ENCODE peak calls at places on chromosomes 5 and 9, in five cellular contexts. G is mesenchymal stem cell, R is hepatocyte, H is SK-N-SH, B is Peyer's patch. K is an unnamed sample.

GRCh38 chr9:89655047-89655989 is 50.5 kb downstream of the GADD45G start:
- DNase-seq in H (no peak), B (no peak), R (no peak), G (no peak), K (no peak)

GRCh38 chr9:5639816-5640215 is 10.9 kb downstream of the RIC1 start:
- DNase-seq in R (no peak), B (no peak), H (no peak), G (no peak), K (no peak)

GRCh38 chr9:99907208-99907532 is 716 bp downstream of the STX17 start:
- DNase-seq in G (no peak), R (no peak), B (no peak), H (no peak), K (no peak)

GRCh38 chr5:76954383-76954763 is 1.5 kb downstream of the CRHBP start:
- DNase-seq in H (peak; percentile 25), B (no peak), R (no peak), G (no peak), K (no peak)

GRCh38 chr9:126482361-126483044 is 131.2 kb upstream of the LMX1B start:
- DNase-seq in R (peak; percentile 66), B (no peak), H (no peak), G (peak; percentile 67), K (no peak)

GRCh38 chr5:181086410-181087229 is 44.3 kb downstream of the OR2V1 start:
- DNase-seq in R (no peak), B (no peak), H (no peak), G (no peak), K (no peak)

GRCh38 chr5:92800360-92800759 is 780.7 kb downstream of the NR2F1-AS1 start:
- DNase-seq in B (no peak), G (peak; percentile 48), H (peak; percentile 1), R (no peak), K (no peak)

GRCh38 chr5:68379275-68380026 is 163.9 kb downstream of the PIK3R1 start:
- DNase-seq in H (no peak), R (peak; percentile 11), B (no peak), G (no peak), K (peak; percentile 47)

GRCh38 chr9:112119225-112120045 is 55.7 kb downstream of the SUSD1 start:
- DNase-seq in G (peak; percentile 34), R (peak; percentile 86), B (peak; percentile 67), H (no peak), K (peak; percentile 9)

GRCh38 chr5:129216001-129216400 is 121.5 kb downstream of the ISOC1 start:
- DNase-seq in G (no peak), R (no peak), B (no peak), H (no peak), K (no peak)

GRCh38 chr9:125276771-125277170 is 15.1 kb downstream of the GAPVD1 start:
- DNase-seq in H (no peak), G (no peak), R (no peak), B (no peak), K (no peak)

GRCh38 chr5:98769006-98769255 is 4.5 kb upstream of the RGMB start:
- DNase-seq in G (no peak), B (no peak), H (peak; percentile 83), R (peak; percentile 80), K (no peak)

GRCh38 chr5:176491056-176491646 is 43.0 kb downstream of the FAF2 start:
- DNase-seq in R (no peak), H (no peak), G (no peak), B (no peak), K (no peak)

GRCh38 chr5:139394123-139394653 is 716 bp downstream of the PROB1 start:
- DNase-seq in R (peak; percentile 77), B (peak; percentile 80), H (peak; percentile 83), G (peak; percentile 64), K (no peak)

GRCh38 chr9:114228034-114228808 is 72.9 kb downstream of the COL27A1 start:
- DNase-seq in G (no peak), B (no peak), R (no peak), H (no peak), K (no peak)

GRCh38 chr9:135884328-135885035 is 22.9 kb downstream of the CAMSAP1 start:
- DNase-seq in R (peak; percentile 46), H (no peak), B (no peak), G (peak; percentile 85), K (no peak)

GRCh38 chr5:1510631-1511030 is 13.1 kb downstream of the LPCAT1 start:
- DNase-seq in R (no peak), H (no peak), B (peak; percentile 39), G (no peak), K (no peak)

GRCh38 chr5:104179057-104179456 is 616.5 kb upstream of the NUDT12 start:
- DNase-seq in R (peak; percentile 16), G (peak; percentile 53), B (peak; percentile 63), H (peak; percentile 3), K (no peak)

GRCh38 chr9:115032300-115032699 is 85.7 kb downstream of the TNC start:
- DNase-seq in R (no peak), H (no peak), G (no peak), B (no peak), K (no peak)

GRCh38 chr5:31962321-31962720 is 211.8 kb downstream of the GOLPH3 start:
- DNase-seq in B (no peak), H (peak; percentile 18), G (no peak), R (no peak), K (no peak)

GRCh38 chr9:70292253-70292652 is 33.5 kb downstream of the SMC5 start:
- DNase-seq in G (no peak), R (no peak), H (no peak), B (no peak), K (no peak)

DNA sequence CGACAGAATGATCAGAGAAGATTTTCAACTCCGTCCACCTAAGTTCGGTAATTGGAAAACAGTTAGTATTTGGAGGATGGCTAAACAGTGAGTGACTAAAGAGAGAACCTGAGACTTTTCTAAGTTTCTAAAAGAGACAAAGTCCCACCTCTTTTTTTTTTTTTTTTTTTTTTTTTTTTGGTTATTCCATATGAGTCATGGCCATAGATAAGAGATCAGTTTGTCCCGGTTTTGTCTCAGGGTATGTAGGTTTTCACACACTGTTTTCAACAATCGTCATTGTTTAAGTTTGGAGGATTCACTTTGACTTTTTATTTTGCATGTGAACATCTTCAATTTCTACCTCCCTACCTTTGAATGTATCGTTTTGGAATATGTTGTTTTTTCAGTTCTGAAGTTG is 85.8 kb downstream of the NTRK2 start:
- DNase-seq in G (no peak), H (no peak), R (no peak), B (no peak), K (no peak)
- H3K27ac ChIP-seq in G (no peak overlapping the region), H (no peak overlapping the region), R (no peak overlapping the region), B (no peak overlapping the region), K (no peak overlapping the region)

GRCh38 chr5:172832383-172833315 is 1.4 kb upstream of the ERGIC1 start:
- DNase-seq in B (no peak), R (no peak), G (no peak), H (no peak), K (no peak)

GRCh38 chr5:172828911-172829431 is 5.1 kb upstream of the ERGIC1 start:
- DNase-seq in H (no peak), G (no peak), B (no peak), R (no peak), K (no peak)

GRCh38 chr5:172833372-172833690 is 720 bp upstream of the ERGIC1 start:
- DNase-seq in B (no peak), G (no peak), R (no peak), H (no peak), K (no peak)

GRCh38 chr5:172830275-172830799 is 3.7 kb upstream of the ERGIC1 start:
- DNase-seq in H (no peak), G (no peak), R (no peak), B (no peak), K (no peak)

GRCh38 chr5:172830876-172831662 is 3.0 kb upstream of the ERGIC1 start:
- DNase-seq in B (no peak), G (peak; percentile 74), H (no peak), R (no peak), K (no peak)
- H3K27ac ChIP-seq in B (no peak overlapping the region), G (no peak overlapping the region), H (no peak overlapping the region), R (peak overlapping the region; percentile 20), K (no peak overlapping the region)

GRCh38 chr9:130204981-130205380 is 32.8 kb downstream of the NCS1 start:
- DNase-seq in H (no peak), B (no peak), G (no peak), R (no peak), K (no peak)

GRCh38 chr9:130206579-130206978 is 34.4 kb downstream of the NCS1 start:
- DNase-seq in G (no peak), H (no peak), R (no peak), B (no peak), K (no peak)

GRCh38 chr9:130205912-130206311 is 33.7 kb downstream of the NCS1 start:
- DNase-seq in H (no peak), B (no peak), G (no peak), R (no peak), K (no peak)

GRCh38 chr9:130201974-130202373 is 29.8 kb downstream of the NCS1 start:
- DNase-seq in B (no peak), H (no peak), G (no peak), R (no peak), K (no peak)

DNA sequence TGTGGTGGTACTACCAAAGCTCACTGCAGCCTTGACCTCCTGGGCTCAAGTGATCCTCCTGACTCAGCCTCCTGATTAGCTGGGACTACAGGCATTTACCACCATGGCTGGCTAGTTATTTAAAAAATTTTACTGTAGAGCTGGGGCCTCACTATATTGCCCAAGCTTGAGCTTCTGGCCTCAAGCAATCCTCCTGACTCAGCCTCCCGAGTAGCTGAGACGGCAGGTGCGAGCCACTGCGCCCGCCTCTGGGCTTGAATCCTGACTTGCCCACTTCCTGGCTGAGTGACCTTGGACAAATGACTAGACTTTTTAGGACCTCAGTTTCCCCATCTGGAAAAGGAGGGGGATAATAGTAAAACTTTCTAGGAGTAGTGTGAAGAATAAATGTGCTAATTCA is 32.1 kb downstream of the NCS1 start:
- DNase-seq in B (no peak), R (no peak), H (no peak), G (no peak), K (no peak)
- H3K27ac ChIP-seq in B (no peak overlapping the region), R (no peak overlapping the region), H (no peak overlapping the region), G (no peak overlapping the region), K (no peak overlapping the region)

GRCh38 chr9:742914-743594 is 98.4 kb upstream of the DMRT1 start:
- DNase-seq in H (no peak), B (no peak), R (no peak), G (no peak), K (no peak)

GRCh38 chr9:746661-747434 is 94.6 kb upstream of the DMRT1 start:
- DNase-seq in H (no peak), B (no peak), R (no peak), G (no peak), K (no peak)

GRCh38 chr9:745761-746414 is 95.6 kb upstream of the DMRT1 start:
- DNase-seq in H (no peak), R (no peak), B (no peak), G (no peak), K (no peak)

GRCh38 chr9:744046-744712 is 97.3 kb upstream of the DMRT1 start:
- DNase-seq in H (no peak), B (no peak), G (no peak), R (no peak), K (no peak)

DNA sequence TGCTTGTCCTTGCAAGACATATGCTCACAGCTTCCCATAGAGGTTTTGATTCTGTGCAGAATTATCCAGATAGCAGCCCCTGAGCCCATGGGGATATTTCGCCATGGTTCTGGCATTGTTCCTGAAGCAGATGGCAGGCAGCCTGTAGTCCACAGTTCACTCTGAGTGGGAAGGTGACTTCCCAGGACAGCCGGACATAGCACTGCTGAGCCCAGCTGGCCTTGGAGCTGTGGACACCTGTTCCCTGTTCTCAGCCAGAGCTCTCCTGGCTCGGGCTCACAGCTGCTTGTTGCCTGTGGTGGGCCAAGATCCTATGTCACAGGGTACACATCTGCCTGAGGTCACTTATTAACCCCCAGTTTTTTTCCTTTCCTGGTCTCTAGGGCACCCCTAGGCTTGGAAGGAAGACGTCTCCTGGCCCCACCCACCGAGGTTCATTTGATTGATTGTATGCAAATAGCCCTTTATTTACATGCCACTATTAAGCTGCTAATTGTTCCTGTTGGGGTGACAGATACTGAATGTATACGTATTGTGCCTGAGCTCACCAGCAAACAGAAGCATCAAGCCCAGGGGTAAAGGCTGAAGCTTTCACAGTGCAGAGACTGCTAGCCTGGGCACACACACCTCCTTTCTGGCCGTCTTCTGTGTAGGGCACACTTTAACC is 96.6 kb upstream of the DMRT1 start:
- DNase-seq in R (no peak), G (no peak), H (no peak), B (no peak), K (no peak)
- H3K27ac ChIP-seq in R (no peak overlapping the region), G (no peak overlapping the region), H (no peak overlapping the region), B (peak overlapping the region; percentile 56), K (peak overlapping the region; percentile 75)

K was measured in prostate gland.